ENCODE peak calls at places on chromosomes 12 and 14, in six cellular contexts. Y is mesendoderm, C is IMR-90, R is mesenchymal stem cell, X is neuronal stem cell, V is H1. P is an unnamed sample.

GRCh38 chr14:62722406-62722805 is 322.9 kb downstream of the KCNH5 start:
- DNase-seq in V (no peak), Y (no peak), X (no peak), C (peak; percentile 15), R (no peak), P (no peak)

GRCh38 chr12:1993341-1993740 is 10.9 kb downstream of the DCP1B start:
- DNase-seq in R (peak; percentile 98), V (no peak), Y (no peak), C (peak; percentile 98), X (no peak), P (no peak)

GRCh38 chr12:2477009-2477766 is 317.6 kb upstream of the FKBP4 start:
- DNase-seq in Y (no peak), V (no peak), C (no peak), X (no peak), R (no peak), P (no peak)

GRCh38 chr14:72515779-72516770 is 377.8 kb downstream of the DPF3 start:
- DNase-seq in V (no peak), Y (peak; percentile 39), X (no peak), R (peak; percentile 30), C (peak; percentile 69), P (no peak)

GRCh38 chr12:103677905-103678304 is 90.8 kb downstream of the STAB2 start:
- DNase-seq in C (no peak), X (no peak), V (no peak), R (no peak), Y (no peak), P (no peak)

GRCh38 chr14:25833341-25834121 is 764.3 kb downstream of the NOVA1 start:
- DNase-seq in X (peak; percentile 50), Y (peak; percentile 66), R (peak; percentile 17), V (peak; percentile 48), C (no peak), P (peak; percentile 48)

GRCh38 chr14:49989980-49990379 is 97.1 kb downstream of the ARF6 start:
- DNase-seq in X (no peak), R (no peak), C (no peak), V (no peak), Y (no peak), P (no peak)

GRCh38 chr12:56315256-56315625 is 547 bp downstream of the CNPY2 start:
- DNase-seq in Y (peak; percentile 48), X (no peak), R (no peak), C (no peak), V (no peak), P (no peak)

GRCh38 chr12:2647186-2647585 is 147.6 kb upstream of the FKBP4 start:
- DNase-seq in C (no peak), X (no peak), Y (no peak), R (no peak), V (no peak), P (no peak)

GRCh38 chr14:92832137-92832700 is 38.1 kb downstream of the GOLGA5 start:
- DNase-seq in R (no peak), V (no peak), C (no peak), X (no peak), Y (peak; percentile 54), P (no peak)
- H3K23ac ChIP-seq in R (no peak overlapping the region), V (no peak overlapping the region), C (no peak overlapping the region), X (no peak overlapping the region), Y (no peak overlapping the region), P (no peak overlapping the region)

GRCh38 chr12:63967358-63967757 is 122.9 kb downstream of the SRGAP1 start:
- DNase-seq in Y (peak; percentile 56), X (no peak), V (no peak), R (no peak), C (peak; percentile 72), P (no peak)
- H3K23ac ChIP-seq in Y (no peak overlapping the region), X (no peak overlapping the region), V (no peak overlapping the region), R (no peak overlapping the region), C (peak overlapping the region; percentile 95), P (no peak overlapping the region)

DNA sequence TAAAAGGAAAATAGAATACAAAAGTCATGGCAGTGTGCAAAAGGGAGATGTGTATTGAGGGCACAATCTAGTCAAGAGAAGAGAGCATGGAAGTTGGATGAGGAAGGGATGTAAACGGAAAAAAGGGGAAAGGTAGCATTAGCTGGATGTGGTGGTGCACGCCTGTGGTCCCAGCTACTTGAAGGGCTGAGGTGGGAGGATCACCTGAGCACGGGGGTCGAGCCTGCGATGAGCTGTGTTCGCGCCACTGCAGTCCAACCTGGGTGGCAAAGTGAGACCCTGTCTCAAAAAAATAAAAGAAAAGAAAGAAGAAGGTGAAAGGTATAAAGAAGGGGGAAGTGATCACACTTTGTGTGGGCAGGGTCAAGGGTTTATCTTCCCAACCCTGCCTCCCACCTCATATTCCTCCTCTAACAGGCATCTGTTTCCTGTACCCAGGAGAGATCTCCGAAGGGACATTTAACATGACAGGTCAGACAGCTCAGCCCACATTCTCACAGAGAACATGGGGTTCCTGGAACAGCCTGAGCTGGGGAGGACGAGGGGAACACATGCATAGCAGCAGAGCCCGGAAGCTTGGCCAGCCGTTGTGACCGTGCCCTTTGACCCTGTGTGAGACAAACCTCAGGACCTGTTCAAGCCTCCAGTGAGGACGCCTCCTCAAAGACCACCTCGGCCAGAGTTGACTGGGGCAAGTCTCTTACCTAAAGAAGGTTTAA is 8.9 kb downstream of the RNASE11 start:
- DNase-seq in Y (no peak), X (no peak), V (peak; percentile 47), R (no peak), C (no peak), P (no peak)
- H3K23ac ChIP-seq in Y (no peak overlapping the region), X (no peak overlapping the region), V (no peak overlapping the region), R (no peak overlapping the region), C (no peak overlapping the region), P (no peak overlapping the region)

GRCh38 chr12:106193404-106194215 is 54.2 kb downstream of the CKAP4 start:
- DNase-seq in V (no peak), R (no peak), X (no peak), Y (no peak), C (no peak), P (no peak)

GRCh38 chr12:106194351-106194750 is 53.5 kb downstream of the CKAP4 start:
- DNase-seq in Y (no peak), C (no peak), R (no peak), X (no peak), V (no peak), P (no peak)

GRCh38 chr12:106195638-106196037 is 52.2 kb downstream of the CKAP4 start:
- DNase-seq in V (no peak), X (no peak), Y (no peak), R (peak; percentile 89), C (peak; percentile 10), P (no peak)

GRCh38 chr12:106189341-106189740 is 50.6 kb upstream of the NUAK1 start:
- DNase-seq in X (peak; percentile 6), R (no peak), Y (peak; percentile 27), V (no peak), C (no peak), P (no peak)

DNA sequence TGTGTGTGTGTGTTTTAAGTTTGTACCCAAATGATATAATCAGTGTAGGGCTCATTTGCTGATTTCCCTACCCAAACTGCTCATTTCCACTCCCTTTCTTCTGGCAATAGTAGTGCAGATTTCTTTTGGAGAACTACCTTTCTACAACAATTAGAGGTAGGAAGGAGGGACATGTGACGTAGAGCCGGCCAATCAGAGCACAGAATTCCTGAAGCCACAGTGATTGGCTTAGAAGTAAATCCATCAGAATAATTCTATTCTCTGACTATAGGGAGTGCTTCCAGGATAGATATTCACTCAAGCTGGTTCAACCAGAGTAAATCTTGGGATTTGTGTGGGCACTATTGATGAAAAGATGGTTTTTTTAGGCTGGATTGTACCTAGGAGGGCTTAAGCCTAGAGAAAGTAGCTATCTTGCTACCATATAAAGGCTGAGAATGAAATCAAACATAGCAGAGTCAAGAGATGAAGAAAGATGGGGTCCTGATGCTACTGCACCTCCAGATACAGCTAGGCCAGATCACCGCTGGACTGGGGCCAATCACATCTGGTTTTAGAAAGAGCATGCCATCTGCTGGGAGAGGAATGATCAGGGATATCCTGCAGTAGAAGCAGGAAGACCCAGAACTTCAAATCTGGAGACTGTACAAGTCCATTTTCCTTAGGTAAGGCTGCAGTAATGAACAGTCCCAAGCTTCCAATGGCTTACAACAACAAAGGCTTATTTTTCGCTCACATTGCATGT is 54.1 kb upstream of the NUAK1 start:
- DNase-seq in V (no peak), C (no peak), R (no peak), X (no peak), Y (no peak), P (no peak)
- H3K23ac ChIP-seq in V (no peak overlapping the region), C (no peak overlapping the region), R (no peak overlapping the region), X (no peak overlapping the region), Y (no peak overlapping the region), P (no peak overlapping the region)

GRCh38 chr12:54967461-54967860 is 17.1 kb downstream of the TESPA1 start:
- DNase-seq in Y (no peak), X (no peak), V (no peak), C (no peak), R (no peak), P (no peak)
- H3K23ac ChIP-seq in Y (no peak overlapping the region), X (no peak overlapping the region), V (no peak overlapping the region), C (no peak overlapping the region), R (no peak overlapping the region), P (no peak overlapping the region)

DNA sequence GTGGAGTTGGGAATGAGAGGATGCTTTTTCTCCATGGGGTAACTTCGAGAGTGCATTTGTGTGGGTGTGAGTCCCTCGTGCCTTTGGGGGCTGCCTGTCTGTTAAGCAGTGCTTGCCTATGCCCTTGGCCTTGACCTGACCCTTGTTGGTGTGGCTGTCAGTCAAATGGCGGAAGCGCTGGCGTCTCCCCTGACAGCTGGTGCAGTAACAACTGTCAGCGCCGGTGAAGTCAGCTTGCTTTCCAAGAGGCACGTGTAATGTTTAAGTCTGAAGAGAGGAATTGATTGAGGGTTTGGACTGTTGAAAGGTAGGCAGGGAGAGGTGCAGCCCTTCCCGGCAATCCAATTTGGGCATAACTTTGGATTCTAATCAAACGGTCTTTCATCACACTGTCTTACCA is 211.3 kb downstream of the AACS start:
- DNase-seq in X (no peak), V (no peak), R (no peak), Y (no peak), C (no peak), P (no peak)
- H3K23ac ChIP-seq in X (no peak overlapping the region), V (no peak overlapping the region), R (no peak overlapping the region), Y (no peak overlapping the region), C (no peak overlapping the region), P (no peak overlapping the region)

GRCh38 chr14:54338696-54339317 is 58.0 kb upstream of the CDKN3 start:
- DNase-seq in Y (peak; percentile 89), R (peak; percentile 64), X (no peak), V (no peak), C (peak; percentile 57), P (no peak)
- H3K23ac ChIP-seq in Y (no peak overlapping the region), R (no peak overlapping the region), X (no peak overlapping the region), V (no peak overlapping the region), C (no peak overlapping the region), P (no peak overlapping the region)

P was measured in H9.